ENCODE peak calls at places on chromosome 21, in six cellular contexts. Z is psoas muscle, P is AG09309, R is progenitor cell of endocrine pancreas, M is upper lobe of right lung, E is GM03348. D is an unnamed sample.

GRCh38 chr21:38729745-38730401 is 75.9 kb upstream of the ETS2 start:
- DNase-seq in Z (no peak), E (peak), R (no peak), P (no peak), M (no peak), D (peak)

GRCh38 chr21:15140321-15141019 is 75.7 kb upstream of the NRIP1 start:
- DNase-seq in M (no peak), P (no peak), R (peak), E (no peak), Z (no peak), D (no peak)

GRCh38 chr21:41612674-41613250 is 104.8 kb upstream of the TMPRSS2 start:
- DNase-seq in P (peak), Z (peak), M (peak), R (peak), E (peak), D (peak)

GRCh38 chr21:36471254-36471723 is 8.6 kb downstream of the CLDN14 start:
- DNase-seq in Z (no peak), R (no peak), P (no peak), M (no peak), E (no peak), D (peak)

GRCh38 chr21:36079010-36079649 is 9.3 kb downstream of the CBR1 start:
- DNase-seq in P (no peak), Z (no peak), R (no peak), E (no peak), M (peak), D (no peak)

GRCh38 chr21:40511976-40512375 is 335.0 kb downstream of the DSCAM start:
- DNase-seq in R (no peak), Z (no peak), P (peak), E (no peak), M (no peak), D (peak)

GRCh38 chr21:34915364-34915834 is 133.7 kb downstream of the RUNX1 start:
- DNase-seq in R (no peak), E (peak), Z (no peak), M (no peak), P (no peak), D (peak)

GRCh38 chr21:34908424-34909055 is 140.6 kb downstream of the RUNX1 start:
- DNase-seq in Z (no peak), P (no peak), R (no peak), M (no peak), E (peak), D (no peak)

GRCh38 chr21:46368533-46369285 is 44.8 kb downstream of the PCNT start:
- DNase-seq in R (no peak), Z (no peak), M (no peak), P (no peak), E (no peak), D (no peak)

GRCh38 chr21:28333455-28334108 is 659.1 kb downstream of the LTN1 start:
- DNase-seq in M (no peak), P (peak), Z (no peak), R (no peak), E (peak), D (peak)

GRCh38 chr21:35873441-35873840 is 186.9 kb downstream of the SETD4 start:
- DNase-seq in M (no peak), R (no peak), E (peak), Z (no peak), P (no peak), D (no peak)

GRCh38 chr21:35529141-35529863 is 480.2 kb upstream of the RUNX1 start:
- DNase-seq in Z (no peak), P (no peak), E (peak), M (no peak), R (no peak), D (no peak)

GRCh38 chr21:17585875-17586450 is 26.7 kb downstream of the BTG3 start:
- DNase-seq in M (no peak), E (peak), P (peak), R (no peak), Z (no peak), D (peak)

GRCh38 chr21:34509151-34509550 is 2.9 kb downstream of the KCNE1 start:
- DNase-seq in E (no peak), P (no peak), R (no peak), M (no peak), Z (no peak), D (no peak)

GRCh38 chr21:39633770-39634181 is 21.0 kb downstream of the B3GALT5 start:
- DNase-seq in E (peak), R (no peak), P (peak), M (no peak), Z (no peak), D (peak)

GRCh38 chr21:45874716-45875415 is 106.7 kb upstream of the COL6A1 start:
- DNase-seq in M (peak), E (peak), R (no peak), Z (peak), P (peak), D (peak)

GRCh38 chr21:41932576-41933258 is 21.1 kb downstream of the C2CD2 start:
- DNase-seq in R (no peak), Z (peak), P (no peak), M (no peak), E (peak), D (peak)

GRCh38 chr21:41478319-41479177 is 29.4 kb downstream of the TMPRSS2 start:
- DNase-seq in E (no peak), R (no peak), M (peak), P (no peak), Z (no peak), D (no peak)

GRCh38 chr21:25459993-25460392 is 147.3 kb downstream of the MRPL39 start:
- DNase-seq in R (no peak), E (no peak), M (no peak), Z (no peak), P (no peak), D (no peak)

GRCh38 chr21:39637971-39638628 is 25.4 kb downstream of the B3GALT5 start:
- DNase-seq in R (no peak), M (no peak), E (no peak), P (no peak), Z (no peak), D (no peak)